ENCODE peak calls at places on chromosomes 11 and 22, in five cellular contexts. One of them, this sample, is unnamed.

GRCh38 chr22:27641049-27641790 is 160.3 kb downstream of the MN1 start:
- DNase-seq in Kasumi-1: no peak
- DNase-seq in brain microvascular endothelial cell: no peak
- DNase-seq in NAMALWA: no peak
- DNase-seq in activated CD8-positive, alpha-beta memory T cell treated with anti-CD3 and anti-CD28 coated beads, Interleukin-2, amount 10 ng/mL, durations not matched to agents 7 days and 5 days: no peak
- DNase-seq in this sample: no peak

GRCh38 chr22:39459681-39460080 is 2.9 kb downstream of the MGAT3 start:
- DNase-seq in Kasumi-1: no peak
- DNase-seq in brain microvascular endothelial cell: no peak
- DNase-seq in NAMALWA: no peak
- DNase-seq in activated CD8-positive, alpha-beta memory T cell treated with anti-CD3 and anti-CD28 coated beads, Interleukin-2, amount 10 ng/mL, durations not matched to agents 7 days and 5 days: no peak
- DNase-seq in this sample: no peak

GRCh38 chr22:25134028-25134427 is 65.6 kb upstream of the CRYBB3 start:
- DNase-seq in Kasumi-1: no peak
- DNase-seq in brain microvascular endothelial cell: no peak
- DNase-seq in NAMALWA: no peak
- DNase-seq in activated CD8-positive, alpha-beta memory T cell treated with anti-CD3 and anti-CD28 coated beads, Interleukin-2, amount 10 ng/mL, durations not matched to agents 7 days and 5 days: no peak
- DNase-seq in this sample: no peak

GRCh38 chr22:48968201-48968959 is 859.3 kb downstream of the BRD1 start:
- DNase-seq in Kasumi-1: no peak
- DNase-seq in brain microvascular endothelial cell: no peak
- DNase-seq in NAMALWA: no peak
- DNase-seq in activated CD8-positive, alpha-beta memory T cell treated with anti-CD3 and anti-CD28 coated beads, Interleukin-2, amount 10 ng/mL, durations not matched to agents 7 days and 5 days: no peak
- DNase-seq in this sample: peak

GRCh38 chr11:71086687-71087258 is 165.6 kb downstream of the SHANK2 start:
- DNase-seq in Kasumi-1: no peak
- DNase-seq in brain microvascular endothelial cell: peak
- DNase-seq in NAMALWA: peak
- DNase-seq in activated CD8-positive, alpha-beta memory T cell treated with anti-CD3 and anti-CD28 coated beads, Interleukin-2, amount 10 ng/mL, durations not matched to agents 7 days and 5 days: no peak
- DNase-seq in this sample: peak

GRCh38 chr22:30266445-30267381 is at the start of gene OSM:
- DNase-seq in Kasumi-1: peak
- DNase-seq in brain microvascular endothelial cell: no peak
- DNase-seq in NAMALWA: peak
- DNase-seq in activated CD8-positive, alpha-beta memory T cell treated with anti-CD3 and anti-CD28 coated beads, Interleukin-2, amount 10 ng/mL, durations not matched to agents 7 days and 5 days: peak
- DNase-seq in this sample: no peak

GRCh38 chr11:79501688-79502087 is 60.9 kb upstream of the TENM4 start:
- DNase-seq in Kasumi-1: no peak
- DNase-seq in brain microvascular endothelial cell: no peak
- DNase-seq in NAMALWA: no peak
- DNase-seq in activated CD8-positive, alpha-beta memory T cell treated with anti-CD3 and anti-CD28 coated beads, Interleukin-2, amount 10 ng/mL, durations not matched to agents 7 days and 5 days: no peak
- DNase-seq in this sample: no peak

GRCh38 chr11:66725646-66726045 is 3.4 kb downstream of the SPTBN2 start:
- DNase-seq in Kasumi-1: no peak
- DNase-seq in brain microvascular endothelial cell: no peak
- DNase-seq in NAMALWA: no peak
- DNase-seq in activated CD8-positive, alpha-beta memory T cell treated with anti-CD3 and anti-CD28 coated beads, Interleukin-2, amount 10 ng/mL, durations not matched to agents 7 days and 5 days: no peak
- DNase-seq in this sample: no peak

GRCh38 chr11:116373107-116373506 is 399.7 kb downstream of the BUD13 start:
- DNase-seq in Kasumi-1: no peak
- DNase-seq in brain microvascular endothelial cell: no peak
- DNase-seq in NAMALWA: no peak
- DNase-seq in activated CD8-positive, alpha-beta memory T cell treated with anti-CD3 and anti-CD28 coated beads, Interleukin-2, amount 10 ng/mL, durations not matched to agents 7 days and 5 days: no peak
- DNase-seq in this sample: no peak

GRCh38 chr11:66207816-66208215 is 60.6 kb upstream of the RAB1B start:
- DNase-seq in Kasumi-1: no peak
- DNase-seq in brain microvascular endothelial cell: no peak
- DNase-seq in NAMALWA: no peak
- DNase-seq in activated CD8-positive, alpha-beta memory T cell treated with anti-CD3 and anti-CD28 coated beads, Interleukin-2, amount 10 ng/mL, durations not matched to agents 7 days and 5 days: no peak
- DNase-seq in this sample: no peak

GRCh38 chr11:11553595-11553994 is 68.2 kb downstream of the GALNT18 start:
- DNase-seq in Kasumi-1: no peak
- DNase-seq in brain microvascular endothelial cell: no peak
- DNase-seq in NAMALWA: peak
- DNase-seq in activated CD8-positive, alpha-beta memory T cell treated with anti-CD3 and anti-CD28 coated beads, Interleukin-2, amount 10 ng/mL, durations not matched to agents 7 days and 5 days: no peak
- DNase-seq in this sample: no peak

GRCh38 chr22:37340331-37341262 is 58.3 kb downstream of the CYTH4 start:
- DNase-seq in Kasumi-1: no peak
- DNase-seq in brain microvascular endothelial cell: no peak
- DNase-seq in NAMALWA: no peak
- DNase-seq in activated CD8-positive, alpha-beta memory T cell treated with anti-CD3 and anti-CD28 coated beads, Interleukin-2, amount 10 ng/mL, durations not matched to agents 7 days and 5 days: no peak
- DNase-seq in this sample: no peak

GRCh38 chr22:25169278-25170031 is 30.2 kb upstream of the CRYBB3 start:
- DNase-seq in Kasumi-1: no peak
- DNase-seq in brain microvascular endothelial cell: no peak
- DNase-seq in NAMALWA: no peak
- DNase-seq in activated CD8-positive, alpha-beta memory T cell treated with anti-CD3 and anti-CD28 coated beads, Interleukin-2, amount 10 ng/mL, durations not matched to agents 7 days and 5 days: no peak
- DNase-seq in this sample: no peak

GRCh38 chr11:119108857-119109221 is 1.7 kb downstream of the C2CD2L start:
- DNase-seq in Kasumi-1: no peak
- DNase-seq in brain microvascular endothelial cell: no peak
- DNase-seq in NAMALWA: no peak
- DNase-seq in activated CD8-positive, alpha-beta memory T cell treated with anti-CD3 and anti-CD28 coated beads, Interleukin-2, amount 10 ng/mL, durations not matched to agents 7 days and 5 days: no peak
- DNase-seq in this sample: no peak

GRCh38 chr11:27357250-27357649 is 5.8 kb downstream of the CCDC34 start:
- DNase-seq in Kasumi-1: no peak
- DNase-seq in brain microvascular endothelial cell: no peak
- DNase-seq in NAMALWA: no peak
- DNase-seq in activated CD8-positive, alpha-beta memory T cell treated with anti-CD3 and anti-CD28 coated beads, Interleukin-2, amount 10 ng/mL, durations not matched to agents 7 days and 5 days: no peak
- DNase-seq in this sample: no peak

GRCh38 chr22:25013634-25014033 is 61.1 kb downstream of the KIAA1671 start:
- DNase-seq in Kasumi-1: no peak
- DNase-seq in brain microvascular endothelial cell: no peak
- DNase-seq in NAMALWA: no peak
- DNase-seq in activated CD8-positive, alpha-beta memory T cell treated with anti-CD3 and anti-CD28 coated beads, Interleukin-2, amount 10 ng/mL, durations not matched to agents 7 days and 5 days: no peak
- DNase-seq in this sample: no peak

This sample was measured in SHP77 treated with DMSO at 0.1 percent for 48 hours.